ENCODE peak calls at places on chromosomes 7 and 10, in five cellular contexts. H is HCT116, S is PC-3, R is neural progenitor cell, F is OCI-LY7. Y is an unnamed sample. For H3K9me3 and H3K4me1, the result is how much of the 10 kb centered on the place peaks cover.

GRCh38 chr7:89994483-89994882 is 159.8 kb upstream of the STEAP1 start:
- DNase-seq in S (no peak), R (no peak), H (no peak), F (no peak), Y (no peak)

GRCh38 chr7:1536768-1537630 is 6.5 kb downstream of the MAFK start:
- DNase-seq in H (peak), F (no peak), R (peak), S (peak), Y (no peak)

GRCh38 chr7:82950436-82950835 is 212.2 kb downstream of the PCLO start:
- DNase-seq in R (no peak), F (no peak), S (no peak), H (no peak), Y (no peak)

GRCh38 chr10:122298598-122299301 is 27.7 kb downstream of the BTBD16 start:
- DNase-seq in F (peak), H (peak), R (peak), S (peak), Y (peak)

GRCh38 chr7:149381245-149381644 is 79.6 kb downstream of the ZNF777 start:
- DNase-seq in R (no peak), F (peak), H (no peak), S (peak), Y (no peak)

GRCh38 chr10:120466006-120466405 is 9.0 kb downstream of the PLPP4 start:
- DNase-seq in R (no peak), S (no peak), F (no peak), H (no peak), Y (no peak)

GRCh38 chr10:97058521-97058920 is 127.2 kb downstream of the SLIT1 start:
- DNase-seq in F (no peak), R (no peak), H (no peak), S (no peak), Y (no peak)

GRCh38 chr7:45188736-45189135 is 31.1 kb downstream of the RAMP3 start:
- DNase-seq in H (no peak), F (no peak), S (no peak), R (no peak), Y (no peak)

GRCh38 chr10:3950676-3951275 is 165.8 kb upstream of the KLF6 start:
- DNase-seq in R (no peak), F (no peak), H (no peak), S (no peak), Y (no peak)

GRCh38 chr10:42975558-42976352 is 101.1 kb upstream of the RET start:
- DNase-seq in R (no peak), F (peak), H (peak), S (peak), Y (no peak)

GRCh38 chr7:6479067-6479466 is 31.3 kb upstream of the DAGLB start:
- DNase-seq in S (no peak), F (peak), H (no peak), R (no peak), Y (no peak)

GRCh38 chr7:84971360-84971759 is 215.5 kb downstream of the SEMA3D start:
- DNase-seq in F (no peak), H (no peak), R (no peak), S (no peak), Y (no peak)

GRCh38 chr7:131385039-131385605 is 57.4 kb downstream of the MKLN1 start:
- DNase-seq in R (no peak), F (no peak), S (peak), H (no peak), Y (no peak)

GRCh38 chr7:116455009-116455408 is 44.5 kb upstream of the CAV2 start:
- DNase-seq in F (no peak), S (peak), R (no peak), H (no peak), Y (no peak)

GRCh38 chr7:155800741-155801267 is 11.5 kb downstream of the SHH start:
- DNase-seq in H (no peak), S (no peak), R (no peak), F (no peak), Y (no peak)

GRCh38 chr7:4638781-4639575 is 43.1 kb upstream of the FOXK1 start:
- DNase-seq in S (no peak), F (no peak), R (no peak), H (no peak), Y (peak)

GRCh38 chr7:135741905-135742304 is 6.7 kb downstream of the FAM180A start:
- DNase-seq in R (no peak), F (no peak), H (no peak), S (no peak), Y (no peak)

GRCh38 chr7:125563964-125564529 is 634.4 kb upstream of the POT1 start:
- DNase-seq in H (no peak), R (peak), S (peak), F (no peak), Y (no peak)

GRCh38 chr7:151731022-151731441 is 145.9 kb downstream of the PRKAG2 start:
- DNase-seq in R (peak), S (no peak), F (no peak), H (no peak), Y (no peak)

GRCh38 chr7:45013465-45013967 is 13.5 kb downstream of the CCM2 start:
- DNase-seq in S (no peak), F (no peak), R (no peak), H (no peak), Y (no peak)

GRCh38 chr7:63899691-63900393 is 98.8 kb upstream of the ZNF722 start:
- DNase-seq in S (peak), H (no peak), R (no peak), F (no peak), Y (peak)

GRCh38 chr7:33979807-33980355 is 74.5 kb downstream of the BMPER start:
- DNase-seq in S (peak), F (no peak), H (no peak), R (no peak), Y (no peak)

GRCh38 chr7:90455163-90456030 is 14.0 kb upstream of the PTTG1IP2 start:
- DNase-seq in S (peak), R (peak), H (peak), F (peak), Y (peak)

GRCh38 chr10:4034907-4035581 is 250.0 kb upstream of the KLF6 start:
- DNase-seq in S (no peak), R (no peak), F (no peak), H (no peak), Y (no peak)

GRCh38 chr7:22094413-22095304 is 149.0 kb upstream of the CDCA7L start:
- DNase-seq in F (peak), S (no peak), H (no peak), R (no peak), Y (peak)

GRCh38 chr7:56495165-56495564 is 378.9 kb upstream of the NUPR2 start:
- DNase-seq in F (no peak), H (no peak), R (no peak), S (no peak), Y (no peak)
- H3K9me3 ChIP-seq in F (under half), H (under half), R (under half), S (under half), Y (under half)

GRCh38 chr10:90350122-90350521 is 507.7 kb downstream of the HTR7 start:
- DNase-seq in S (no peak), F (no peak), R (no peak), H (no peak), Y (no peak)

GRCh38 chr10:90347239-90347638 is 510.6 kb downstream of the HTR7 start:
- DNase-seq in R (no peak), F (no peak), H (no peak), S (peak), Y (no peak)

GRCh38 chr10:90354914-90355313 is 502.9 kb downstream of the HTR7 start:
- DNase-seq in R (no peak), S (no peak), F (no peak), H (no peak), Y (no peak)

DNA sequence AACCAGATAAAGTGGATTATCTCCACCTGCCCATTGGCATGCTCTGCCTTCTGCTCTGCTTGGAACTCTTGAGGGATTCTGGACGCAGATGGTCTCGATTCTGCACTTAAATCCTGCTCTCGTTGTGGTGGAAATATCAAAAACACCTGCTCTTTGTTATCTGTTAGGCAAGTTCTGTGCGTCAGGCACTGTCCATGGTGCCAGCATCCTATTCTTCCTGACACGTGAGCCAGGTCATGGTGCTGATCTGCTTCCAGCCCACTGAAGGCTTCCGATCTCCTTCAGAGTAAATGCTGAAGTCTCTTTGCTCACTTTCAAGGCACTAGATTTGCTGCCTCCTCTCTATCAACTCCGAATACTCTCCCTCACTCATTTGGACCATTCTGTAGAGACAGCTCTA is 505.6 kb downstream of the HTR7 start:
- DNase-seq in R (peak), H (no peak), S (no peak), F (no peak), Y (no peak)
- TF ChIP-seq EZH2phosphoT487 in R (no peak), H (no peak), S (no peak), F (no peak), Y (no peak)

DNA sequence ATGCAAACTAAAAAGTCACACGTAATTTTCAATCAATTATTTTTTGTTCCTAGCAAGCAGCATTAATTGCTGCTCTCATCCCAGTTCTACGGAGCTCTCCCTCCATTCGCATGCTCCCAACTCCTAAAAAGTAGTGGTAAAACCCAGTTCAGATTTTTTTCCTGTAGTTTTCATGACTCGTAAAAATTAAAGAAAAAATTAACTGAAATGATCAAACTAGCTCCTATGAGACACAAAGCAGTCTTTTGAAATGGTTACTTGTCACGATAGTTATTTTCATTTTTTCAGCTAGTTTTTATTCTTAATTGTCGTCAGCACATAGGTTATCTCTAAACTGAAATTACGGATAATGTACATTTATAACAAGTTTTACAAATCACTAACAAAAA is 1.8 kb downstream of the HNRNPA2B1 start:
- DNase-seq in F (no peak), H (no peak), R (no peak), S (no peak), Y (no peak)
- H3K4me1 ChIP-seq in F (under half), H (under half), R (under half), S (under half), Y (under half)

DNA sequence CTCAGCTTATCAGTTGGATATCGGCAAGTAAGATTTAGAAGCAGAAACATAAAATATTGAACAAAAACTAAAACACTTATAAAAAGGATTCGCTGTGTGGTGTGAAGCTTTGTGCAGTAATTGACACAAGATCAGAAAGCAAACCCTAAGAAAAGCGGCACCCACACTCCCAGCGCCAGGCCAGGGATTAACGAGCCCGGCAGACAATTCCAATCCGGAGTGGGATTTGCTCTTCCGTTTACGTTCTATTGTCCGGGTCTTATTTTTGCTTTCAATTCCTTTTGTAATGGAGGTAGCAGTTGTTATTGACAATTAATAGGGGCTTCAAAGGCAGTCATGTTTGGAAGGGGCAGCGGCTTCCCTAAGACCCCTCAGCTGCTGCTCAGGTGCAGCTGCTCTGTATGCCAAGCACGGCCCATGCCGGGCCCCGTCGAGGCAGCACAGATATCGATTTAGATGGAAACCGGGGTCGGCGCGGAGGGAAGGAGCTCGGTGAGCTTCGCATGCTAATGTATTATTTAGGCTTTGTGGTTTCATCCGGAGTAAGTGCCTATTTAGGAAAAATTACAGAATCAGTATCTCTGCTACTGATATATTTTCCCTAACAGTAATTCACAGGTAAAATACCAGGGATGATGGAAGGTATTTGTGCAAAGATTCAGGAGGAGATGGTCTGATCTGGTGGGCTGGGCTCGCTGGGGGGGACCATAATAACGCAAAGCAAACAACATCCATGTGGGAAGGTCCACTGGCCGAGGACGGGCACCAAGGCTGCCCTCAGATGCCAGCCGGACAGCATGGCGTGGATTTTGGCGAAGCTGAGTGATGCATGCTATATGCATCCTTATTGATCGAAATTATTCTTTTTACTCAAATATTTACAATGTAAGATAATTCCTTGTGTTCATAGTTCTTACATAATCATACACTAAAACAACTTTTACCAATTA is 561.7 kb downstream of the PTPRN2 start:
- DNase-seq in R (peak), F (no peak), H (no peak), S (no peak), Y (no peak)
- H3K9me3 ChIP-seq in R (under half), F (under half), H (under half), S (under half), Y (under half)

GRCh38 chr10:60463726-60464125 is 74.1 kb upstream of the ANK3 start:
- DNase-seq in S (no peak), F (no peak), R (no peak), H (no peak), Y (no peak)

GRCh38 chr10:60467202-60467546 is 77.5 kb upstream of the ANK3 start:
- DNase-seq in H (no peak), S (no peak), R (no peak), F (no peak), Y (no peak)

GRCh38 chr10:60464659-60465058 is 75.0 kb upstream of the ANK3 start:
- DNase-seq in S (peak), H (no peak), F (no peak), R (no peak), Y (no peak)

GRCh38 chr10:60466267-60467201 is 76.9 kb upstream of the ANK3 start:
- DNase-seq in S (peak), H (no peak), R (no peak), F (no peak), Y (no peak)

GRCh38 chr10:60465801-60466200 is 76.1 kb upstream of the ANK3 start:
- DNase-seq in R (no peak), F (no peak), S (peak), H (no peak), Y (no peak)
- TF ChIP-seq EZH2phosphoT487 in R (no peak), F (no peak), S (no peak), H (no peak), Y (no peak)

Y was measured in MM.1S.